ENCODE peak calls at places on chromosomes 11 and 22, in five cellular contexts. One of them, this sample, is unnamed.

GRCh38 chr11:93935826-93936225 is 85.3 kb upstream of the HEPHL1 start:
- DNase-seq in cardiac muscle cell: no peak
- DNase-seq in lower lobe of right lung: no peak
- DNase-seq in IMR-90: no peak
- DNase-seq in fibroblast of pulmonary artery: no peak
- DNase-seq in this sample: no peak

GRCh38 chr11:2933376-2934056 is 4.3 kb upstream of the PHLDA2 start:
- DNase-seq in cardiac muscle cell: peak
- DNase-seq in lower lobe of right lung: peak
- DNase-seq in IMR-90: peak
- DNase-seq in fibroblast of pulmonary artery: peak
- DNase-seq in this sample: peak

GRCh38 chr11:134853972-134854371 is 441.9 kb upstream of the B3GAT1 start:
- DNase-seq in cardiac muscle cell: no peak
- DNase-seq in lower lobe of right lung: no peak
- DNase-seq in IMR-90: no peak
- DNase-seq in fibroblast of pulmonary artery: no peak
- DNase-seq in this sample: no peak

GRCh38 chr11:17767914-17768313 is 33.3 kb downstream of the KCNC1 start:
- DNase-seq in cardiac muscle cell: no peak
- DNase-seq in lower lobe of right lung: no peak
- DNase-seq in IMR-90: no peak
- DNase-seq in fibroblast of pulmonary artery: no peak
- DNase-seq in this sample: no peak

GRCh38 chr11:119307219-119307618 is 9.7 kb downstream of the MCAM start:
- DNase-seq in cardiac muscle cell: no peak
- DNase-seq in lower lobe of right lung: no peak
- DNase-seq in IMR-90: no peak
- DNase-seq in fibroblast of pulmonary artery: no peak
- DNase-seq in this sample: no peak

GRCh38 chr11:56093008-56093407 is at the start of gene OR8I2:
- DNase-seq in cardiac muscle cell: no peak
- DNase-seq in lower lobe of right lung: no peak
- DNase-seq in IMR-90: no peak
- DNase-seq in fibroblast of pulmonary artery: no peak
- DNase-seq in this sample: no peak

GRCh38 chr11:63553759-63554158 is 9.4 kb downstream of the PLAAT2 start:
- DNase-seq in cardiac muscle cell: peak
- DNase-seq in lower lobe of right lung: no peak
- DNase-seq in IMR-90: no peak
- DNase-seq in fibroblast of pulmonary artery: no peak
- DNase-seq in this sample: peak

GRCh38 chr11:8286886-8287285 is 23.2 kb upstream of the LMO1 start:
- DNase-seq in cardiac muscle cell: no peak
- DNase-seq in lower lobe of right lung: no peak
- DNase-seq in IMR-90: no peak
- DNase-seq in fibroblast of pulmonary artery: no peak
- DNase-seq in this sample: no peak

GRCh38 chr22:44445731-44446130 is 52.3 kb downstream of the RTL6 start:
- DNase-seq in cardiac muscle cell: no peak
- DNase-seq in lower lobe of right lung: peak
- DNase-seq in IMR-90: no peak
- DNase-seq in fibroblast of pulmonary artery: no peak
- DNase-seq in this sample: no peak

GRCh38 chr22:34688825-34689224 is 377.1 kb upstream of the ISX start:
- DNase-seq in cardiac muscle cell: no peak
- DNase-seq in lower lobe of right lung: no peak
- DNase-seq in IMR-90: no peak
- DNase-seq in fibroblast of pulmonary artery: no peak
- DNase-seq in this sample: no peak

GRCh38 chr11:63999349-64000025 is 13.2 kb downstream of the OTUB1 start:
- DNase-seq in cardiac muscle cell: peak
- DNase-seq in lower lobe of right lung: peak
- DNase-seq in IMR-90: no peak
- DNase-seq in fibroblast of pulmonary artery: peak
- DNase-seq in this sample: peak

GRCh38 chr22:19122752-19123492 is 710 bp upstream of the DGCR2 start:
- DNase-seq in cardiac muscle cell: peak
- DNase-seq in lower lobe of right lung: no peak
- DNase-seq in IMR-90: peak
- DNase-seq in fibroblast of pulmonary artery: no peak
- DNase-seq in this sample: no peak

GRCh38 chr22:44351685-44352377 is 39.1 kb upstream of the SHISAL1 start:
- DNase-seq in cardiac muscle cell: peak
- DNase-seq in lower lobe of right lung: no peak
- DNase-seq in IMR-90: peak
- DNase-seq in fibroblast of pulmonary artery: peak
- DNase-seq in this sample: no peak

GRCh38 chr11:92277871-92278270 is 53.3 kb downstream of the FAT3 start:
- DNase-seq in cardiac muscle cell: no peak
- DNase-seq in lower lobe of right lung: no peak
- DNase-seq in IMR-90: no peak
- DNase-seq in fibroblast of pulmonary artery: no peak
- DNase-seq in this sample: no peak
- H3K4me3 ChIP-seq in cardiac muscle cell: no peak
- H3K4me3 ChIP-seq in lower lobe of right lung: no peak
- H3K4me3 ChIP-seq in IMR-90: no peak
- H3K4me3 ChIP-seq in fibroblast of pulmonary artery: no peak
- H3K4me3 ChIP-seq in this sample: no peak

DNA sequence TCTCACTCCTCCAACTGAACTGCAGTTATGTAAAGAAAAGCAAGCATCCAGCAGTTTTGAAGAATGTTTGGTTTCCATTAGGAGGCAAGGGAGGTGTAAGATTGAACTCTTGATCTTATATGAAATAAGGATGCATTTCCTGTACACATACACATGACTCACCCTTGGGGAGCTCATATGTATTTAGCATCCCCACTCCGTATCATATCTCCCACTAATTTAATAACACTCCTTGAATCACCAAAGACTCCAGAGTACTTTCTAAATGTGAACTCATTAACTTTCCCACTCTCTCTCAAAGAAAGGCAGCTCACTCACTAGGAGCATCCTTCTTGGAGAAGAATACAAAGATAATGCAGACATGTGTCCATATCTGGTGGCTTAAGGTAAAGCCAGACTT is 77.4 kb downstream of the ETS1 start:
- DNase-seq in cardiac muscle cell: peak
- DNase-seq in lower lobe of right lung: no peak
- DNase-seq in IMR-90: peak
- DNase-seq in fibroblast of pulmonary artery: no peak
- DNase-seq in this sample: no peak
- H3K4me3 ChIP-seq in cardiac muscle cell: no peak
- H3K4me3 ChIP-seq in lower lobe of right lung: peak
- H3K4me3 ChIP-seq in IMR-90: no peak
- H3K4me3 ChIP-seq in fibroblast of pulmonary artery: no peak
- H3K4me3 ChIP-seq in this sample: no peak

DNA sequence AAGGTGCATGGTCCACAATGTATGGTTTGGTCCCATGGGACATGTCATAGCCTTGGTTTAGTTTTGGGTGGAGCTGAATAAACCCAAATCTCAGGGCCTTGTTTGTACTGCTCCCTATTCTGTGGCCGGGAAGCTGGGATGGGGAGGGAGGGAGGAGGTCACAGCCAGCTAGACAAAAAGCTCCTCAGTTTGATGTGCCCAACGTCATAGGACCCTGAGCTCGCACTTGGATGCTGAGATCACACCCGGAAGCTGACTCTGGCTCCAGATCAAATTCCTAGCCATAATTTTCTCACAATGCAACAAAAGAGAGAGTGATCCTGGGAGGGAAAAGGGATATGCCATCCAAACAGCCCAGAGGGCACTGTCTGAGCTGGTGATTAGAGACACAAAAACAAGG is 1.5 kb downstream of the HSPB2 start:
- DNase-seq in cardiac muscle cell: peak
- DNase-seq in lower lobe of right lung: no peak
- DNase-seq in IMR-90: peak
- DNase-seq in fibroblast of pulmonary artery: peak
- DNase-seq in this sample: no peak
- H3K4me3 ChIP-seq in cardiac muscle cell: no peak
- H3K4me3 ChIP-seq in lower lobe of right lung: peak
- H3K4me3 ChIP-seq in IMR-90: no peak
- H3K4me3 ChIP-seq in fibroblast of pulmonary artery: no peak
- H3K4me3 ChIP-seq in this sample: no peak

GRCh38 chr22:38501797-38502672 is 4.1 kb downstream of the DDX17 start:
- DNase-seq in cardiac muscle cell: no peak
- DNase-seq in lower lobe of right lung: no peak
- DNase-seq in IMR-90: no peak
- DNase-seq in fibroblast of pulmonary artery: no peak
- DNase-seq in this sample: no peak
- H3K4me3 ChIP-seq in cardiac muscle cell: no peak
- H3K4me3 ChIP-seq in lower lobe of right lung: peak
- H3K4me3 ChIP-seq in IMR-90: no peak
- H3K4me3 ChIP-seq in fibroblast of pulmonary artery: no peak
- H3K4me3 ChIP-seq in this sample: no peak

GRCh38 chr11:909406-909805 is 1.2 kb downstream of the CHID1 start:
- DNase-seq in cardiac muscle cell: no peak
- DNase-seq in lower lobe of right lung: no peak
- DNase-seq in IMR-90: no peak
- DNase-seq in fibroblast of pulmonary artery: no peak
- DNase-seq in this sample: no peak
- H3K4me3 ChIP-seq in cardiac muscle cell: no peak
- H3K4me3 ChIP-seq in lower lobe of right lung: peak
- H3K4me3 ChIP-seq in IMR-90: no peak
- H3K4me3 ChIP-seq in fibroblast of pulmonary artery: no peak
- H3K4me3 ChIP-seq in this sample: no peak